ENCODE peak calls at places on chromosome 17, in ten cellular contexts. X is SK-N-SH, F is upper lobe of left lung, Z is GM12878, W is K562, L is stomach, P is sigmoid colon, Q is transverse colon, V is H1, Y is esophagus muscularis mucosa. I is an unnamed sample.

GRCh38 chr17:72884066-72884465 is 208.4 kb downstream of the SLC39A11 start:
- DNase-seq in P (no peak), Z (no peak), X (no peak), W (no peak), L (no peak), V (no peak), Y (no peak), F (no peak), Q (no peak), I (no peak)

GRCh38 chr17:15412606-15413005 is 54.8 kb downstream of the CDRT4 start:
- DNase-seq in Q (no peak), Z (no peak), Y (no peak), X (no peak), P (peak; percentile 64), W (no peak), F (no peak), V (no peak), L (no peak), I (no peak)

GRCh38 chr17:9971991-9972390 is 66.9 kb upstream of the RCVRN start:
- DNase-seq in X (peak; percentile 36), L (peak; percentile 35), P (peak; percentile 84), Q (peak; percentile 66), V (no peak), Z (no peak), Y (no peak), F (no peak), W (no peak), I (no peak)

GRCh38 chr17:66191607-66192377 is at the start of gene CEP112:
- DNase-seq in L (peak; percentile 76), P (peak; percentile 78), Y (no peak), Z (no peak), V (peak; percentile 97), W (peak; percentile 91), F (peak; percentile 96), X (peak; percentile 97), Q (peak; percentile 85), I (peak; percentile 81)

GRCh38 chr17:30495586-30495985 is 18.4 kb downstream of the GOSR1 start:
- DNase-seq in F (no peak), L (no peak), W (no peak), Q (no peak), Z (no peak), V (no peak), Y (no peak), P (no peak), X (no peak), I (no peak)

GRCh38 chr17:68398731-68399637 is 58.3 kb downstream of the WIPI1 start:
- DNase-seq in L (peak; percentile 60), X (peak; percentile 86), Q (peak; percentile 46), P (peak; percentile 70), V (peak; percentile 79), F (no peak), Y (peak; percentile 90), W (peak; percentile 76), Z (no peak), I (no peak)

GRCh38 chr17:76753061-76753961 is 15.4 kb downstream of the MFSD11 start:
- DNase-seq in Y (no peak), Q (no peak), F (no peak), V (no peak), L (no peak), Z (no peak), W (no peak), P (no peak), X (no peak), I (no peak)

GRCh38 chr17:36544049-36544319 is 735 bp upstream of the GGNBP2 start:
- DNase-seq in V (no peak), X (no peak), Y (no peak), W (no peak), Z (peak; percentile 27), F (no peak), Q (no peak), P (peak; percentile 70), L (peak; percentile 47), I (no peak)

GRCh38 chr17:1173456-1174370 is 6.1 kb downstream of the ABR start:
- DNase-seq in F (no peak), W (no peak), V (no peak), Y (no peak), Z (no peak), P (no peak), X (no peak), L (no peak), Q (no peak), I (no peak)

GRCh38 chr17:16135461-16135860 is 79.9 kb downstream of the NCOR1 start:
- DNase-seq in V (no peak), W (no peak), Z (no peak), P (no peak), X (no peak), Y (no peak), L (no peak), F (no peak), Q (no peak), I (no peak)

GRCh38 chr17:3894927-3895343 is 2.1 kb upstream of the CAMKK1 start:
- DNase-seq in L (peak; percentile 68), P (no peak), Q (peak; percentile 71), X (no peak), V (no peak), Y (no peak), Z (no peak), W (no peak), F (no peak), I (no peak)

GRCh38 chr17:66779186-66779585 is 55.7 kb upstream of the CACNG5 start:
- DNase-seq in W (no peak), L (no peak), F (no peak), P (no peak), Q (no peak), X (no peak), V (no peak), Y (no peak), Z (no peak), I (peak; percentile 29)

GRCh38 chr17:9174779-9175574 is 153.7 kb downstream of the NTN1 start:
- DNase-seq in F (no peak), V (no peak), W (no peak), Q (no peak), L (peak; percentile 56), Z (no peak), X (no peak), Y (no peak), P (no peak), I (no peak)

GRCh38 chr17:81401727-81402529 is 6.7 kb downstream of the BAHCC1 start:
- DNase-seq in Z (no peak), X (peak; percentile 81), V (no peak), W (peak; percentile 53), Q (peak; percentile 55), P (no peak), Y (no peak), F (peak; percentile 77), L (no peak), I (no peak)

GRCh38 chr17:33115957-33116680 is 124.5 kb downstream of the SPACA3 start:
- DNase-seq in Q (no peak), L (no peak), Y (no peak), W (no peak), X (peak; percentile 56), Z (no peak), V (no peak), P (no peak), F (no peak), I (no peak)
- TF ChIP-seq EP300 in Q (no peak), L (no peak), Y (no peak), W (no peak), X (no peak), Z (no peak), V (no peak), P (no peak), F (no peak), I (no peak)

GRCh38 chr17:44146375-44147346 is 4.9 kb downstream of the HROB start:
- DNase-seq in Y (no peak), Z (no peak), Q (no peak), P (no peak), F (no peak), V (no peak), W (no peak), X (peak; percentile 21), L (no peak), I (no peak)
- H3K4me3 ChIP-seq in Y (no peak overlapping the region), Z (no peak overlapping the region), Q (no peak overlapping the region), P (no peak overlapping the region), F (no peak overlapping the region), V (no peak overlapping the region), W (no peak overlapping the region), X (no peak overlapping the region), L (no peak overlapping the region), I (no peak overlapping the region)

DNA sequence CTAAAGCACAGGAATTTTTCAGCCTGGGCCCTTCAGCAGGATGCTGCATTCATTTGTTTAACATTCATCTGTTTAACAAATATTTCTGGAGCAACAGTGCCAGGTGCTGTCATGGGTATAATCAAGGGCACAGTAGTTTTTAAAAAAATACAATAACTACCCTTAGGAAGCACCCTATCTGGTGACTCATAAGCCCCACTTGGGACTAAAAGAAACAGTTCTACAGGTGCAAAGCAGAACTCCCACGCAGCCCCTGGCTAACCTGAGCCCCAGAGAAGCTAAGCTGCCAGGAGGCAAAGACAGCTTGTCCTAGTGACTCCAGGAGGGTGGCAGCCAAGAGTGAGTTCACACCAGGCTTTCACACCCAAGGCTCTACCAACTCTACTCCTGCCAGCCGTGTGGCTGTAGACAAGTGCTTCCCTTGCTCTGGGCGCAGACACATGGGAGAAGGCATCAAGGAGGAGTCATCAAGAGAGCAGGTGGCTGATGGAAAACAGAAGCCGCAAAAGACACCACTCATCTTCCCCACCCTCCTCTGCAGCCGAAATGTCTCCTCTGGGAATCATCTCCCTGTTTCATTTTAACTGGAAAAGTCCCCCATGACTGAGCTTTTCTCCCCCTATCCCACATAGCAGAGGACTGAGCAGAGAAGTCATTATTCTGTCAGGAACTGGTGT is 14.4 kb downstream of the CUEDC1 start:
- DNase-seq in P (peak; percentile 92), Q (no peak), Z (peak; percentile 27), W (no peak), V (no peak), F (no peak), X (no peak), Y (no peak), L (no peak), I (no peak)
- TF ChIP-seq POLR2AphosphoS5 in P (peak; percentile 91), Q (peak; percentile 63), Z (no peak), W (no peak), V (no peak), F (no peak), X (peak; percentile 39), Y (peak; percentile 59), L (no peak), I (no peak)

GRCh38 chr17:44095647-44096496 is 25.3 kb downstream of the G6PC3 start:
- DNase-seq in Z (no peak), W (peak; percentile 82), P (peak; percentile 85), Y (no peak), V (peak; percentile 86), F (no peak), X (peak; percentile 85), Q (peak; percentile 58), L (no peak), I (no peak)
- TF ChIP-seq EP300 in Z (no peak), W (peak; percentile 52), P (no peak), Y (no peak), V (no peak), F (no peak), X (no peak), Q (no peak), L (no peak), I (no peak)

GRCh38 chr17:42743595-42744282 is 1.1 kb downstream of the EZH1 start:
- DNase-seq in V (no peak), Q (no peak), Z (no peak), X (peak; percentile 42), L (no peak), F (no peak), P (no peak), Y (no peak), W (no peak), I (no peak)
- H3K4me3 ChIP-seq in V (peak overlapping the region; percentile 58), Q (peak overlapping the region; percentile 65), Z (peak overlapping the region; percentile 63), X (peak overlapping the region; percentile 60), L (peak overlapping the region; percentile 57), F (peak overlapping the region; percentile 75), P (peak overlapping the region; percentile 80), Y (peak overlapping the region; percentile 62), W (peak overlapping the region; percentile 65), I (peak overlapping the region; percentile 61)

GRCh38 chr17:57782051-57782490 is 37.0 kb upstream of the CCDC182 start:
- DNase-seq in W (no peak), F (no peak), L (no peak), Q (no peak), P (no peak), V (no peak), Y (no peak), Z (no peak), X (peak; percentile 84), I (no peak)
- TF ChIP-seq POLR2AphosphoS5 in W (no peak), F (no peak), L (no peak), Q (no peak), P (no peak), V (no peak), Y (no peak), Z (no peak), X (no peak), I (no peak)

I was measured in suprapubic skin.